ENCODE peak calls at places on chromosomes 16 and 17, in eight cellular contexts. Q is WERI-Rb-1, X is glutamatergic neuron, P is HFFc6, R is progenitor cell of endocrine pancreas, D is IMR-90, K is heart left ventricle, E is bronchial epithelial cell. T is an unnamed sample.

GRCh38 chr16:3188925-3189825 is 1.2 kb downstream of the OR1F1 start:
- DNase-seq in D (peak), X (peak), R (no peak), E (peak), P (peak), Q (peak), K (no peak), T (peak)

GRCh38 chr16:74698220-74698619 is 2.4 kb downstream of the MLKL start:
- DNase-seq in E (peak), P (no peak), K (no peak), D (peak), X (no peak), Q (no peak), R (no peak), T (no peak)

GRCh38 chr16:4805231-4805630 is 2.8 kb upstream of the ROGDI start:
- DNase-seq in P (no peak), K (peak), D (no peak), E (no peak), R (no peak), X (no peak), Q (peak), T (no peak)

GRCh38 chr17:77491921-77492445 is 351.2 kb downstream of the SEC14L1 start:
- DNase-seq in D (no peak), K (peak), R (no peak), P (no peak), E (no peak), X (peak), Q (peak), T (no peak)

GRCh38 chr16:54048994-54049929 is 237.3 kb downstream of the IRX3 start:
- DNase-seq in X (no peak), P (no peak), K (no peak), E (no peak), R (no peak), Q (no peak), D (no peak), T (no peak)

GRCh38 chr17:62628845-62629555 is 1.5 kb downstream of the MRC2 start:
- DNase-seq in D (peak), K (peak), Q (no peak), X (peak), E (no peak), P (no peak), R (no peak), T (peak)

GRCh38 chr16:70250748-70251650 is 741 bp downstream of the EXOSC6 start:
- DNase-seq in E (peak), D (peak), X (peak), K (peak), P (peak), Q (peak), R (no peak), T (peak)

GRCh38 chr17:10428781-10429180 is 7.0 kb upstream of the MYH8 start:
- DNase-seq in X (no peak), Q (no peak), R (no peak), P (no peak), K (no peak), D (no peak), E (no peak), T (no peak)

GRCh38 chr16:74734361-74735161 is 33.9 kb upstream of the MLKL start:
- DNase-seq in X (peak), D (no peak), P (no peak), K (no peak), Q (no peak), E (no peak), R (no peak), T (peak)

GRCh38 chr17:65058615-65059014 is 2.1 kb upstream of the GNA13 start:
- DNase-seq in D (no peak), R (no peak), X (no peak), Q (no peak), K (no peak), E (peak), P (no peak), T (no peak)

GRCh38 chr17:64741038-64741641 is 79.0 kb upstream of the SMURF2 start:
- DNase-seq in P (peak), D (peak), K (peak), X (no peak), R (no peak), Q (no peak), E (no peak), T (no peak)

GRCh38 chr16:5056347-5056746 is 9.4 kb downstream of the C16orf89 start:
- DNase-seq in K (no peak), P (no peak), E (peak), X (peak), D (no peak), Q (peak), R (no peak), T (peak)

GRCh38 chr16:20971420-20971819 is 70.8 kb downstream of the LYRM1 start:
- DNase-seq in X (no peak), R (no peak), D (no peak), E (peak), Q (no peak), K (no peak), P (no peak), T (peak)

GRCh38 chr17:26809033-26809432 is 484.9 kb upstream of the WSB1 start:
- DNase-seq in K (no peak), P (no peak), R (no peak), X (no peak), Q (no peak), E (peak), D (peak), T (no peak)

GRCh38 chr16:53817117-53817516 is 113.2 kb downstream of the FTO start:
- DNase-seq in D (peak), Q (no peak), R (no peak), X (no peak), P (peak), K (no peak), E (peak), T (no peak)

GRCh38 chr16:12147681-12148479 is 171.3 kb downstream of the SNX29 start:
- DNase-seq in E (no peak), K (peak), D (no peak), X (no peak), Q (no peak), P (no peak), R (no peak), T (no peak)

GRCh38 chr16:78955206-78955605 is 645.3 kb downstream of the MAF start:
- DNase-seq in D (no peak), P (no peak), R (no peak), E (no peak), X (no peak), Q (no peak), K (no peak), T (no peak)

GRCh38 chr16:11273721-11274324 is 394 bp upstream of the PRM3 start:
- DNase-seq in R (no peak), P (no peak), X (no peak), K (no peak), D (no peak), Q (no peak), E (no peak), T (peak)

GRCh38 chr17:81672504-81672903 is 6.0 kb downstream of the CCDC137 start:
- DNase-seq in D (no peak), E (no peak), R (no peak), Q (no peak), X (no peak), P (no peak), K (no peak), T (no peak)

GRCh38 chr16:77468831-77469230 is 34.0 kb upstream of the ADAMTS18 start:
- DNase-seq in Q (peak), X (no peak), E (no peak), R (no peak), D (no peak), P (no peak), K (no peak), T (no peak)

GRCh38 chr17:30278032-30278431 is 13.7 kb downstream of the BLMH start:
- DNase-seq in E (peak), D (peak), R (no peak), Q (peak), X (peak), K (no peak), P (peak), T (no peak)

GRCh38 chr16:53091508-53092211 is 36.9 kb downstream of the CHD9 start:
- DNase-seq in D (peak), Q (no peak), R (no peak), X (peak), E (peak), K (peak), P (peak), T (peak)

GRCh38 chr17:46895171-46895570 is 27.8 kb upstream of the GOSR2 start:
- DNase-seq in K (no peak), X (no peak), E (no peak), D (no peak), P (no peak), Q (no peak), R (no peak), T (no peak)

GRCh38 chr17:57444632-57445031 is 188.3 kb downstream of the MSI2 start:
- DNase-seq in Q (peak), R (no peak), P (no peak), D (no peak), K (peak), X (no peak), E (no peak), T (no peak)

GRCh38 chr17:46199379-46199778 is 6.2 kb upstream of the KANSL1 start:
- DNase-seq in D (peak), K (no peak), E (no peak), Q (no peak), P (no peak), R (no peak), X (no peak), T (no peak)

GRCh38 chr16:13909872-13910303 is 10.1 kb upstream of the ERCC4 start:
- DNase-seq in X (no peak), R (no peak), E (peak), P (peak), D (peak), Q (no peak), K (peak), T (no peak)

GRCh38 chr17:19753661-19754463 is 5.8 kb upstream of the ALDH3A1 start:
- DNase-seq in X (no peak), D (no peak), P (no peak), E (peak), R (no peak), Q (no peak), K (peak), T (no peak)
- TF ChIP-seq CTCF in X (no peak), D (no peak), P (peak), E (peak), R (peak), Q (peak), K (peak), T (peak)

GRCh38 chr17:75650874-75651273 is 16.1 kb downstream of the RECQL5 start:
- DNase-seq in X (no peak), K (no peak), D (no peak), R (no peak), Q (no peak), E (no peak), P (no peak), T (no peak)

GRCh38 chr17:75652934-75653549 is 13.9 kb downstream of the RECQL5 start:
- DNase-seq in Q (peak), P (no peak), K (no peak), X (peak), D (peak), R (no peak), E (peak), T (peak)

GRCh38 chr17:75652341-75652740 is 14.6 kb downstream of the RECQL5 start:
- DNase-seq in D (no peak), K (no peak), R (no peak), E (no peak), X (no peak), P (no peak), Q (no peak), T (no peak)

GRCh38 chr17:75658237-75658636 is 8.7 kb downstream of the RECQL5 start:
- DNase-seq in Q (no peak), E (no peak), X (no peak), K (no peak), D (no peak), R (no peak), P (no peak), T (no peak)

DNA sequence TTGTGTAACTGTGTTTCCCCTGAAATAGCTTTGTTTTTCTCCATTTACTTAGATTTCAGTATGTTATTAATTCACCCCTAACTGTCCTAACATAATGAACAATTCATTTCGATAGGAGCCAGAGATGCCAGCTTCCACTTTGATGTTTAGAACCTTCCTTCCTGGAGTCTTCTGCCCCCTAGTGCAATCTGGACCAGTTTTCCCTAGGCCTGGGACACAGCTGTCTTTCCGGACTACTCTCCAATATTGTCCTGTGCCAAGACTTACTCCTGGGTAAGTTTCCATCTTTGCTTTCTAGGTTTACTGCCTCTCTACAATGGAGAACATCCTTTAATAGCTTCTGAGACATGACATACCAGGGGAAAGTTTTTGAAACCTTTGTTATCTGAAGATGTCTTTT is 12.8 kb downstream of the RECQL5 start:
- DNase-seq in X (no peak), R (no peak), P (no peak), Q (no peak), E (no peak), D (no peak), K (no peak), T (no peak)
- TF ChIP-seq CTCF in X (no peak), R (no peak), P (peak), Q (peak), E (peak), D (peak), K (peak), T (no peak)

DNA sequence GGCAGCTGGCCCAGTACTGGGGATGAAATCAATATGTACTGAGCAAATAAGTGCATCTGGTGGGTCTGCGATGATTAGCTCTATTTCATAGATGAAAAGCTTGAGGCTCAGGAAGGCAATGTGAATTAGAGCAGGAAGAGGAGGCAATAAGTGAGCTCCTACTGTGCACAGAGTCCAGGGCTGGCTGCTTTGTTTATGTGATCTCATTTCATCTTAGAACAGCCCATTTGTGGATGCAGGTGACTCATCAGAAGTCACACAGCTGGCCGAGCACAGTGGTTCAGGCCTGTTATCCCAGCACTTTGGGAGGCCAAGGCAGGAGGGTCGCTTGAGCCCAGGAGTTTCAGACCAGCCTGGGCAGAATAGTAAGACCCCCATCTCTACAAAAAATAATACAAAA is 7.1 kb downstream of the TMEM114 start:
- DNase-seq in P (no peak), R (no peak), Q (no peak), E (peak), D (peak), X (no peak), K (no peak), T (no peak)
- TF ChIP-seq CTCF in P (no peak), R (no peak), Q (no peak), E (no peak), D (no peak), X (no peak), K (no peak), T (no peak)

GRCh38 chr17:48791128-48792032 is 25.6 kb downstream of the TTLL6 start:
- DNase-seq in P (peak), R (peak), X (peak), K (peak), E (peak), D (peak), Q (peak), T (peak)
- TF ChIP-seq CTCF in P (peak), R (peak), X (peak), K (peak), E (peak), D (peak), Q (peak), T (peak)

GRCh38 chr16:72818286-72818845 is 229.6 kb downstream of the ZFHX3 start:
- DNase-seq in Q (no peak), E (no peak), K (no peak), R (no peak), X (no peak), P (no peak), D (no peak), T (no peak)
- TF ChIP-seq CTCF in Q (peak), E (peak), K (no peak), R (peak), X (peak), P (peak), D (peak), T (peak)

GRCh38 chr17:71084219-71084618 is 914.9 kb downstream of the KCNJ2 start:
- DNase-seq in E (peak), R (no peak), K (no peak), D (peak), X (peak), Q (peak), P (peak), T (peak)
- TF ChIP-seq CTCF in E (peak), R (peak), K (no peak), D (peak), X (peak), Q (peak), P (peak), T (peak)

T was measured in nephron progenitor cell.